ENCODE peak calls at places on chromosome 9, in ten cellular contexts. L, Q, M, W, K, U, V, C, P and D are unnamed samples.

GRCh38 chr9:33082538-33083326 is 6.3 kb upstream of the SMU1 start:
- DNase-seq in C (no peak), M (no peak), W (no peak), Q (no peak), V (peak; percentile 76), U (no peak), K (no peak), P (peak; percentile 43), L (no peak), D (no peak)

GRCh38 chr9:79224672-79225433 is 346.9 kb upstream of the TLE4 start:
- DNase-seq in V (no peak), Q (peak; percentile 82), M (peak; percentile 96), W (no peak), K (no peak), U (peak; percentile 36), L (no peak), C (no peak), P (peak; percentile 84), D (no peak)

GRCh38 chr9:137547687-137548543 is 2.3 kb downstream of the PNPLA7 start:
- DNase-seq in V (peak; percentile 70), P (no peak), K (no peak), U (no peak), L (no peak), W (no peak), C (no peak), M (no peak), Q (no peak), D (no peak)

GRCh38 chr9:129576546-129577543 is 44.1 kb downstream of the C9orf50 start:
- DNase-seq in V (no peak), U (no peak), W (no peak), C (no peak), L (peak; percentile 31), M (peak; percentile 74), K (no peak), Q (no peak), P (peak; percentile 86), D (no peak)

GRCh38 chr9:95749493-95749892 is 126.0 kb upstream of the ERCC6L2 start:
- DNase-seq in P (no peak), C (peak; percentile 36), V (no peak), K (no peak), Q (no peak), L (no peak), M (no peak), U (no peak), W (no peak), D (no peak)

GRCh38 chr9:89154651-89155336 is 23.8 kb downstream of the SHC3 start:
- DNase-seq in U (peak; percentile 60), W (no peak), L (no peak), V (no peak), C (no peak), K (peak; percentile 58), P (peak; percentile 97), M (peak; percentile 96), Q (peak; percentile 85), D (no peak)

GRCh38 chr9:20236676-20237075 is 385.6 kb downstream of the MLLT3 start:
- DNase-seq in U (no peak), M (no peak), W (no peak), L (no peak), V (no peak), K (no peak), C (no peak), P (no peak), Q (no peak), D (no peak)

GRCh38 chr9:4987996-4988421 is 2.9 kb downstream of the JAK2 start:
- DNase-seq in K (peak; percentile 48), W (peak; percentile 71), C (peak; percentile 88), Q (peak; percentile 77), U (peak; percentile 73), V (no peak), P (peak; percentile 55), L (no peak), M (peak; percentile 66), D (no peak)

GRCh38 chr9:97990259-97990658 is 7.1 kb downstream of the ANP32B start:
- DNase-seq in W (no peak), L (no peak), U (peak; percentile 31), Q (peak; percentile 46), K (peak; percentile 64), C (no peak), M (peak; percentile 82), P (peak; percentile 82), V (no peak), D (no peak)

GRCh38 chr9:131657890-131658752 is 81.8 kb downstream of the RAPGEF1 start:
- DNase-seq in M (peak; percentile 95), V (no peak), K (peak; percentile 85), W (no peak), C (no peak), U (peak; percentile 67), L (no peak), P (peak; percentile 93), Q (peak; percentile 88), D (no peak)

GRCh38 chr9:129028192-129028966 is at the start of gene SH3GLB2:
- DNase-seq in V (peak; percentile 98), M (peak; percentile 95), C (peak; percentile 95), Q (peak; percentile 83), W (peak; percentile 96), P (peak; percentile 88), U (peak; percentile 97), L (peak; percentile 94), K (peak; percentile 56), D (peak; percentile 99)

GRCh38 chr9:136609838-136610311 is 52.8 kb upstream of the EGFL7 start:
- DNase-seq in Q (no peak), C (no peak), P (no peak), M (no peak), U (no peak), K (no peak), L (no peak), W (no peak), V (no peak), D (no peak)

GRCh38 chr9:83385317-83385716 is 152.9 kb downstream of the FRMD3 start:
- DNase-seq in U (no peak), L (no peak), Q (no peak), P (no peak), M (no peak), K (no peak), V (no peak), W (no peak), C (no peak), D (no peak)

GRCh38 chr9:72726951-72727350 is 205.5 kb downstream of the TMC1 start:
- DNase-seq in L (no peak), W (no peak), V (no peak), U (no peak), P (peak; percentile 73), M (no peak), Q (no peak), C (no peak), K (no peak), D (no peak)

GRCh38 chr9:98326402-98327248 is 71.2 kb upstream of the TBC1D2 start:
- DNase-seq in W (no peak), P (peak; percentile 75), M (peak; percentile 80), C (no peak), Q (no peak), U (no peak), K (no peak), V (no peak), L (no peak), D (no peak)

GRCh38 chr9:68501159-68501506 is 39.5 kb downstream of the TMEM252 start:
- DNase-seq in M (peak; percentile 69), K (no peak), Q (no peak), V (no peak), U (no peak), C (no peak), L (no peak), P (no peak), W (no peak), D (no peak)

GRCh38 chr9:22117511-22118388 is 108.6 kb upstream of the CDKN2B start:
- DNase-seq in W (peak; percentile 55), L (no peak), U (no peak), Q (peak; percentile 74), V (no peak), K (peak; percentile 44), C (no peak), P (peak; percentile 90), M (peak; percentile 83), D (no peak)

GRCh38 chr9:134433909-134434895 is 107.9 kb downstream of the RXRA start:
- DNase-seq in K (no peak), W (no peak), Q (no peak), P (peak; percentile 10), L (no peak), U (no peak), C (no peak), V (no peak), M (no peak), D (no peak)

GRCh38 chr9:134436356-134436717 is 110.1 kb downstream of the RXRA start:
- DNase-seq in M (no peak), K (no peak), W (no peak), V (no peak), P (no peak), L (no peak), C (no peak), Q (no peak), U (no peak), D (no peak)

GRCh38 chr9:134435527-134436355 is 109.5 kb downstream of the RXRA start:
- DNase-seq in K (no peak), L (no peak), W (no peak), C (no peak), P (no peak), V (no peak), M (no peak), Q (no peak), U (no peak), D (no peak)

GRCh38 chr9:134433101-134433500 is 106.8 kb downstream of the RXRA start:
- DNase-seq in W (no peak), V (peak; percentile 87), L (no peak), C (no peak), P (peak; percentile 33), U (no peak), Q (peak; percentile 21), K (peak; percentile 41), M (peak; percentile 20), D (no peak)

GRCh38 chr9:134434896-134435506 is 108.7 kb downstream of the RXRA start:
- DNase-seq in P (peak; percentile 96), V (peak; percentile 98), U (peak; percentile 88), K (peak; percentile 87), L (peak; percentile 97), M (peak; percentile 97), Q (peak; percentile 59), W (no peak), C (peak; percentile 31), D (peak; percentile 97)
- H3K4me1 ChIP-seq in P (peaks cover 9% of the 10 kb centered on the region), V (peaks cover 64% of the 10 kb centered on the region), U (peaks cover 46% of the 10 kb centered on the region), K (peaks cover 65% of the 10 kb centered on the region), L (peaks cover 99% of the 10 kb centered on the region), M (peaks cover 24% of the 10 kb centered on the region), Q (no peaks in the 10 kb centered on the region), W (no peaks in the 10 kb centered on the region), C (peaks cover 17% of the 10 kb centered on the region), D (no peaks in the 10 kb centered on the region)

GRCh38 chr9:36297798-36298197 is 39.5 kb upstream of the GNE start:
- DNase-seq in V (no peak), Q (no peak), P (no peak), K (no peak), L (no peak), C (no peak), U (no peak), W (no peak), M (no peak), D (no peak)
- H3K4me1 ChIP-seq in V (no peaks in the 10 kb centered on the region), Q (peaks cover 12% of the 10 kb centered on the region), P (no peaks in the 10 kb centered on the region), K (peaks cover 4% of the 10 kb centered on the region), L (no peaks in the 10 kb centered on the region), C (peaks cover 9% of the 10 kb centered on the region), U (peaks cover 16% of the 10 kb centered on the region), W (no peaks in the 10 kb centered on the region), M (peaks cover 4% of the 10 kb centered on the region), D (no peaks in the 10 kb centered on the region)

GRCh38 chr9:693460-694390 is 147.8 kb upstream of the DMRT1 start:
- DNase-seq in Q (no peak), U (no peak), M (peak; percentile 86), V (peak; percentile 82), W (no peak), L (peak; percentile 28), C (no peak), K (peak; percentile 67), P (peak; percentile 90), D (no peak)
- H3K4me1 ChIP-seq in Q (peaks cover 57% of the 10 kb centered on the region), U (peaks cover 63% of the 10 kb centered on the region), M (peaks cover 35% of the 10 kb centered on the region), V (peaks cover 78% of the 10 kb centered on the region), W (peaks cover 7% of the 10 kb centered on the region), L (peaks cover 99% of the 10 kb centered on the region), C (peaks cover 31% of the 10 kb centered on the region), K (peaks cover 63% of the 10 kb centered on the region), P (peaks cover 38% of the 10 kb centered on the region), D (peaks cover 13% of the 10 kb centered on the region)

GRCh38 chr9:123448247-123448646 is 92.2 kb downstream of the CRB2 start:
- DNase-seq in C (no peak), U (no peak), K (no peak), Q (no peak), W (peak; percentile 26), M (no peak), L (no peak), V (no peak), P (no peak), D (no peak)
- H3K4me1 ChIP-seq in C (peaks cover 9% of the 10 kb centered on the region), U (no peaks in the 10 kb centered on the region), K (no peaks in the 10 kb centered on the region), Q (no peaks in the 10 kb centered on the region), W (no peaks in the 10 kb centered on the region), M (no peaks in the 10 kb centered on the region), L (peaks cover 19% of the 10 kb centered on the region), V (no peaks in the 10 kb centered on the region), P (no peaks in the 10 kb centered on the region), D (no peaks in the 10 kb centered on the region)